ENCODE peak calls at places on chromosomes 4 and X, in four cellular contexts. C is A673, B is hepatic stellate cell, O is NCI-H510A treated with DMSO at 0.1 percent for 48 hours. V is an unnamed sample.

GRCh38 chrX:139967300-139967699 is 2.0 kb upstream of the CXorf66 start:
- DNase-seq in C (peak), B (no peak), O (no peak), V (peak)

GRCh38 chr4:82524570-82525152 is 37.1 kb downstream of the TMEM150C start:
- DNase-seq in C (no peak), B (no peak), O (peak), V (peak)

GRCh38 chrX:143635915-143636314 is at the start of gene SLITRK4:
- DNase-seq in C (no peak), B (no peak), O (no peak), V (no peak)

GRCh38 chr4:69653147-69653546 is at the start of gene UGT2A1:
- DNase-seq in C (no peak), B (no peak), O (no peak), V (no peak)

GRCh38 chr4:1752284-1753041 is 31.1 kb downstream of the TACC3 start:
- DNase-seq in C (no peak), B (no peak), O (peak), V (peak)

GRCh38 chrX:107721318-107721717 is 54.3 kb downstream of the TSC22D3 start:
- DNase-seq in C (no peak), B (no peak), O (no peak), V (no peak)

GRCh38 chr4:163540977-163541376 is 46.5 kb downstream of the TMA16 start:
- DNase-seq in C (no peak), B (peak), O (no peak), V (peak)

GRCh38 chr4:109294006-109294405 is 8.5 kb downstream of the COL25A1 start:
- DNase-seq in C (peak), B (no peak), O (no peak), V (no peak)

GRCh38 chr4:25949166-25949748 is 35.2 kb downstream of the SMIM20 start:
- DNase-seq in C (no peak), B (no peak), O (peak), V (no peak)

GRCh38 chrX:34884693-34885277 is 57.8 kb upstream of the FAM47B start:
- DNase-seq in C (peak), B (peak), O (peak), V (peak)

GRCh38 chr4:152045781-152046571 is 285.2 kb upstream of the GATB start:
- DNase-seq in C (peak), B (no peak), O (peak), V (peak)

GRCh38 chr4:10620935-10621488 is 63.6 kb downstream of the CLNK start:
- DNase-seq in C (no peak), B (no peak), O (peak), V (no peak)

GRCh38 chr4:175127314-175127713 is 209.2 kb downstream of the ADAM29 start:
- DNase-seq in C (no peak), B (no peak), O (no peak), V (peak)

GRCh38 chrX:129637217-129638109 is 17.3 kb downstream of the APLN start:
- DNase-seq in C (peak), B (peak), O (peak), V (peak)

GRCh38 chr4:27397886-27398285 is 537.2 kb downstream of the STIM2 start:
- DNase-seq in C (no peak), B (no peak), O (no peak), V (peak)

GRCh38 chr4:176788971-176789370 is 3.8 kb downstream of the VEGFC start:
- DNase-seq in C (no peak), B (no peak), O (no peak), V (no peak)

GRCh38 chr4:150722908-150723362 is 141.0 kb downstream of the MAB21L2 start:
- DNase-seq in C (peak), B (peak), O (no peak), V (peak)

GRCh38 chrX:58025979-58026378 is 115.7 kb upstream of the ZXDA start:
- DNase-seq in C (peak), B (peak), O (peak), V (peak)